ENCODE peak calls at places on chromosomes 2 and 18, in six cellular contexts. One of them, this sample, is unnamed.
A peak's percentile ranks its signal among the peaks of the same experiment; 100 is the strongest.

GRCh38 chr2:69993048-69993565 is 31.7 kb upstream of the ASPRV1 start:
- DNase-seq in nephron progenitor cell: no peak
- DNase-seq in prostate gland: no peak
- DNase-seq in NCI-H1436: no peak
- DNase-seq in A172: no peak
- DNase-seq in stimulated activated CD4-positive, alpha-beta T cell treated with anti-CD3 and anti-CD28 coated beads, Interleukin-2, amount 100 ng/mL, for 48 hours: no peak
- DNase-seq in this sample: peak; percentile 32

GRCh38 chr2:237205111-237205541 is 119.4 kb downstream of the COPS8 start:
- DNase-seq in stimulated activated CD4-positive, alpha-beta T cell treated with anti-CD3 and anti-CD28 coated beads, Interleukin-2, amount 100 ng/mL, for 48 hours: no peak
- DNase-seq in nephron progenitor cell: no peak
- DNase-seq in A172: no peak
- DNase-seq in NCI-H1436: no peak
- DNase-seq in prostate gland: no peak
- DNase-seq in this sample: no peak

GRCh38 chr2:64931536-64932326 is 57.5 kb upstream of the SLC1A4 start:
- DNase-seq in NCI-H1436: no peak
- DNase-seq in nephron progenitor cell: no peak
- DNase-seq in prostate gland: no peak
- DNase-seq in A172: no peak
- DNase-seq in stimulated activated CD4-positive, alpha-beta T cell treated with anti-CD3 and anti-CD28 coated beads, Interleukin-2, amount 100 ng/mL, for 48 hours: no peak
- DNase-seq in this sample: no peak

GRCh38 chr2:44996356-44996755 is 12.9 kb downstream of the SIX2 start:
- DNase-seq in stimulated activated CD4-positive, alpha-beta T cell treated with anti-CD3 and anti-CD28 coated beads, Interleukin-2, amount 100 ng/mL, for 48 hours: no peak
- DNase-seq in A172: no peak
- DNase-seq in NCI-H1436: no peak
- DNase-seq in prostate gland: no peak
- DNase-seq in nephron progenitor cell: no peak
- DNase-seq in this sample: no peak

GRCh38 chr2:232890896-232891601 is 21.0 kb downstream of the SNORC start:
- DNase-seq in A172: peak; percentile 9
- DNase-seq in prostate gland: peak; percentile 78
- DNase-seq in stimulated activated CD4-positive, alpha-beta T cell treated with anti-CD3 and anti-CD28 coated beads, Interleukin-2, amount 100 ng/mL, for 48 hours: no peak
- DNase-seq in NCI-H1436: peak; percentile 67
- DNase-seq in nephron progenitor cell: peak; percentile 76
- DNase-seq in this sample: peak; percentile 89

GRCh38 chr18:45588831-45589558 is 26.3 kb upstream of the SLC14A2 start:
- DNase-seq in A172: no peak
- DNase-seq in nephron progenitor cell: no peak
- DNase-seq in stimulated activated CD4-positive, alpha-beta T cell treated with anti-CD3 and anti-CD28 coated beads, Interleukin-2, amount 100 ng/mL, for 48 hours: no peak
- DNase-seq in NCI-H1436: no peak
- DNase-seq in prostate gland: no peak
- DNase-seq in this sample: no peak

GRCh38 chr2:120231974-120232635 is 8.9 kb upstream of the TMEM185B start:
- DNase-seq in stimulated activated CD4-positive, alpha-beta T cell treated with anti-CD3 and anti-CD28 coated beads, Interleukin-2, amount 100 ng/mL, for 48 hours: peak; percentile 52
- DNase-seq in nephron progenitor cell: no peak
- DNase-seq in A172: peak; percentile 56
- DNase-seq in NCI-H1436: no peak
- DNase-seq in prostate gland: peak; percentile 47
- DNase-seq in this sample: peak; percentile 53

GRCh38 chr2:15956230-15956629 is 15.9 kb downstream of the MYCN start:
- DNase-seq in A172: no peak
- DNase-seq in stimulated activated CD4-positive, alpha-beta T cell treated with anti-CD3 and anti-CD28 coated beads, Interleukin-2, amount 100 ng/mL, for 48 hours: no peak
- DNase-seq in NCI-H1436: no peak
- DNase-seq in nephron progenitor cell: no peak
- DNase-seq in prostate gland: no peak
- DNase-seq in this sample: no peak

GRCh38 chr2:158191569-158191968 is 89.9 kb downstream of the UPP2 start:
- DNase-seq in stimulated activated CD4-positive, alpha-beta T cell treated with anti-CD3 and anti-CD28 coated beads, Interleukin-2, amount 100 ng/mL, for 48 hours: no peak
- DNase-seq in prostate gland: no peak
- DNase-seq in NCI-H1436: no peak
- DNase-seq in A172: no peak
- DNase-seq in nephron progenitor cell: no peak
- DNase-seq in this sample: no peak

GRCh38 chr2:45777996-45778719 is 126.7 kb downstream of the PRKCE start:
- DNase-seq in prostate gland: no peak
- DNase-seq in NCI-H1436: no peak
- DNase-seq in stimulated activated CD4-positive, alpha-beta T cell treated with anti-CD3 and anti-CD28 coated beads, Interleukin-2, amount 100 ng/mL, for 48 hours: no peak
- DNase-seq in A172: no peak
- DNase-seq in nephron progenitor cell: no peak
- DNase-seq in this sample: no peak

GRCh38 chr2:101105654-101106053 is 45.5 kb downstream of the TBC1D8 start:
- DNase-seq in NCI-H1436: no peak
- DNase-seq in prostate gland: no peak
- DNase-seq in stimulated activated CD4-positive, alpha-beta T cell treated with anti-CD3 and anti-CD28 coated beads, Interleukin-2, amount 100 ng/mL, for 48 hours: no peak
- DNase-seq in A172: no peak
- DNase-seq in nephron progenitor cell: no peak
- DNase-seq in this sample: no peak

GRCh38 chr2:182866461-182867369 is at the start of gene FRZB:
- DNase-seq in nephron progenitor cell: peak; percentile 79
- DNase-seq in stimulated activated CD4-positive, alpha-beta T cell treated with anti-CD3 and anti-CD28 coated beads, Interleukin-2, amount 100 ng/mL, for 48 hours: no peak
- DNase-seq in prostate gland: peak; percentile 17
- DNase-seq in A172: no peak
- DNase-seq in NCI-H1436: no peak
- DNase-seq in this sample: peak; percentile 90

This sample was measured in kidney.